ENCODE peak calls at places on chromosome 19, in six cellular contexts. One of them, this sample, is unnamed.
A peak's percentile ranks its signal among the peaks of the same experiment; 100 is the strongest.

GRCh38 chr19:51514866-51515481 is 13.4 kb upstream of the SIGLEC12 start:
- DNase-seq in stomach: no peak
- DNase-seq in GM12878: peak; percentile 31
- DNase-seq in GM23338: peak; percentile 82
- DNase-seq in breast epithelium: no peak
- DNase-seq in upper lobe of left lung: no peak
- DNase-seq in this sample: peak; percentile 70

GRCh38 chr19:52603558-52604207 is 33.6 kb downstream of the ZNF701 start:
- DNase-seq in breast epithelium: no peak
- DNase-seq in GM12878: no peak
- DNase-seq in stomach: no peak
- DNase-seq in upper lobe of left lung: no peak
- DNase-seq in GM23338: no peak
- DNase-seq in this sample: no peak

GRCh38 chr19:4352701-4353121 is 9.3 kb downstream of the MPND start:
- DNase-seq in stomach: no peak
- DNase-seq in breast epithelium: no peak
- DNase-seq in GM23338: peak; percentile 87
- DNase-seq in GM12878: no peak
- DNase-seq in upper lobe of left lung: no peak
- DNase-seq in this sample: no peak

GRCh38 chr19:29617336-29618266 is 11.5 kb downstream of the POP4 start:
- DNase-seq in GM12878: no peak
- DNase-seq in GM23338: no peak
- DNase-seq in stomach: no peak
- DNase-seq in upper lobe of left lung: no peak
- DNase-seq in breast epithelium: no peak
- DNase-seq in this sample: no peak

GRCh38 chr19:4472174-4472974 is at the start of gene HDGFL2:
- DNase-seq in GM23338: no peak
- DNase-seq in GM12878: no peak
- DNase-seq in stomach: no peak
- DNase-seq in breast epithelium: no peak
- DNase-seq in upper lobe of left lung: no peak
- DNase-seq in this sample: no peak

GRCh38 chr19:55206664-55207500 is 2.4 kb downstream of the PTPRH start:
- DNase-seq in GM12878: no peak
- DNase-seq in upper lobe of left lung: peak; percentile 67
- DNase-seq in breast epithelium: peak; percentile 38
- DNase-seq in stomach: peak; percentile 88
- DNase-seq in GM23338: peak; percentile 83
- DNase-seq in this sample: peak; percentile 93

GRCh38 chr19:34136127-34136526 is 36.2 kb upstream of the LSM14A start:
- DNase-seq in stomach: no peak
- DNase-seq in GM23338: no peak
- DNase-seq in upper lobe of left lung: no peak
- DNase-seq in breast epithelium: no peak
- DNase-seq in GM12878: no peak
- DNase-seq in this sample: no peak

GRCh38 chr19:58581227-58582141 is 8.3 kb upstream of the MZF1 start:
- DNase-seq in GM12878: no peak
- DNase-seq in GM23338: peak; percentile 96
- DNase-seq in breast epithelium: no peak
- DNase-seq in stomach: peak; percentile 89
- DNase-seq in upper lobe of left lung: peak; percentile 92
- DNase-seq in this sample: peak; percentile 96

GRCh38 chr19:28166025-28166424 is 1046.9 kb downstream of the UQCRFS1 start:
- DNase-seq in GM12878: no peak
- DNase-seq in stomach: no peak
- DNase-seq in upper lobe of left lung: no peak
- DNase-seq in GM23338: no peak
- DNase-seq in breast epithelium: no peak
- DNase-seq in this sample: peak; percentile 90

GRCh38 chr19:29612801-29613595 is 6.9 kb downstream of the POP4 start:
- DNase-seq in GM12878: no peak
- DNase-seq in upper lobe of left lung: no peak
- DNase-seq in breast epithelium: no peak
- DNase-seq in GM23338: no peak
- DNase-seq in stomach: no peak
- DNase-seq in this sample: no peak

GRCh38 chr19:11096210-11096841 is 7.1 kb downstream of the LDLR start:
- DNase-seq in GM23338: no peak
- DNase-seq in upper lobe of left lung: peak; percentile 44
- DNase-seq in breast epithelium: no peak
- DNase-seq in GM12878: peak; percentile 48
- DNase-seq in stomach: no peak
- DNase-seq in this sample: no peak

GRCh38 chr19:33821871-33822270 is 25.2 kb downstream of the KCTD15 start:
- DNase-seq in stomach: no peak
- DNase-seq in upper lobe of left lung: no peak
- DNase-seq in breast epithelium: no peak
- DNase-seq in GM12878: no peak
- DNase-seq in GM23338: no peak
- DNase-seq in this sample: no peak

GRCh38 chr19:37817180-37817911 is 38.0 kb upstream of the ZNF573 start:
- DNase-seq in GM12878: no peak
- DNase-seq in stomach: peak; percentile 33
- DNase-seq in breast epithelium: peak; percentile 53
- DNase-seq in upper lobe of left lung: peak; percentile 59
- DNase-seq in GM23338: peak; percentile 95
- DNase-seq in this sample: peak; percentile 91

GRCh38 chr19:58570770-58571574 is 2.2 kb downstream of the MZF1 start:
- DNase-seq in breast epithelium: no peak
- DNase-seq in GM12878: no peak
- DNase-seq in upper lobe of left lung: peak; percentile 19
- DNase-seq in stomach: no peak
- DNase-seq in GM23338: no peak
- DNase-seq in this sample: no peak

GRCh38 chr19:32977269-32977668 is 5.2 kb downstream of the FAAP24 start:
- DNase-seq in upper lobe of left lung: peak; percentile 28
- DNase-seq in GM12878: no peak
- DNase-seq in GM23338: no peak
- DNase-seq in breast epithelium: peak; percentile 60
- DNase-seq in stomach: peak; percentile 29
- DNase-seq in this sample: no peak

GRCh38 chr19:10644351-10645007 is 9.7 kb upstream of the ILF3 start:
- DNase-seq in upper lobe of left lung: peak; percentile 89
- DNase-seq in GM12878: no peak
- DNase-seq in stomach: peak; percentile 87
- DNase-seq in GM23338: peak; percentile 94
- DNase-seq in breast epithelium: peak; percentile 82
- DNase-seq in this sample: no peak

GRCh38 chr19:23415034-23415433 is 19.8 kb upstream of the ZNF91 start:
- DNase-seq in GM23338: peak; percentile 44
- DNase-seq in stomach: no peak
- DNase-seq in GM12878: no peak
- DNase-seq in breast epithelium: no peak
- DNase-seq in upper lobe of left lung: no peak
- DNase-seq in this sample: no peak

GRCh38 chr19:39436350-39436716 is 584 bp upstream of the RPS16 start:
- DNase-seq in GM12878: no peak
- DNase-seq in GM23338: peak; percentile 29
- DNase-seq in breast epithelium: no peak
- DNase-seq in upper lobe of left lung: no peak
- DNase-seq in stomach: no peak
- DNase-seq in this sample: no peak

GRCh38 chr19:55441692-55442321 is 1.3 kb downstream of the SHISA7 start:
- DNase-seq in GM12878: no peak
- DNase-seq in breast epithelium: no peak
- DNase-seq in stomach: no peak
- DNase-seq in upper lobe of left lung: no peak
- DNase-seq in GM23338: peak; percentile 87
- DNase-seq in this sample: no peak

GRCh38 chr19:22601906-22602630 is 32.1 kb upstream of the ZNF492 start:
- DNase-seq in upper lobe of left lung: no peak
- DNase-seq in breast epithelium: no peak
- DNase-seq in stomach: no peak
- DNase-seq in GM23338: no peak
- DNase-seq in GM12878: no peak
- DNase-seq in this sample: peak; percentile 74

GRCh38 chr19:56333506-56333905 is 18.9 kb upstream of the ZSCAN5A start:
- DNase-seq in upper lobe of left lung: peak; percentile 26
- DNase-seq in GM23338: peak; percentile 71
- DNase-seq in GM12878: no peak
- DNase-seq in breast epithelium: no peak
- DNase-seq in stomach: peak; percentile 51
- DNase-seq in this sample: no peak

GRCh38 chr19:4742717-4743646 is 19.3 kb upstream of the DPP9 start:
- DNase-seq in stomach: no peak
- DNase-seq in GM23338: peak; percentile 65
- DNase-seq in breast epithelium: no peak
- DNase-seq in GM12878: no peak
- DNase-seq in upper lobe of left lung: no peak
- DNase-seq in this sample: no peak

GRCh38 chr19:36528921-36529518 is 949 bp upstream of the ZNF260 start:
- DNase-seq in GM23338: peak; percentile 58
- DNase-seq in GM12878: peak; percentile 19
- DNase-seq in stomach: no peak
- DNase-seq in upper lobe of left lung: no peak
- DNase-seq in breast epithelium: no peak
- DNase-seq in this sample: no peak

GRCh38 chr19:33329727-33330126 is 27.4 kb upstream of the CEBPA start:
- DNase-seq in breast epithelium: no peak
- DNase-seq in stomach: no peak
- DNase-seq in GM12878: no peak
- DNase-seq in upper lobe of left lung: no peak
- DNase-seq in GM23338: no peak
- DNase-seq in this sample: no peak

GRCh38 chr19:39377373-39378362 is 13.2 kb downstream of the PAF1 start:
- DNase-seq in GM23338: no peak
- DNase-seq in GM12878: no peak
- DNase-seq in stomach: no peak
- DNase-seq in upper lobe of left lung: no peak
- DNase-seq in breast epithelium: no peak
- DNase-seq in this sample: no peak

GRCh38 chr19:35753634-35754364 is 3.0 kb downstream of the HSPB6 start:
- DNase-seq in breast epithelium: no peak
- DNase-seq in stomach: no peak
- DNase-seq in GM23338: no peak
- DNase-seq in upper lobe of left lung: no peak
- DNase-seq in GM12878: no peak
- DNase-seq in this sample: no peak

GRCh38 chr19:44212865-44213346 is 574 bp downstream of the ZNF227 start:
- DNase-seq in GM12878: no peak
- DNase-seq in breast epithelium: no peak
- DNase-seq in GM23338: peak; percentile 53
- DNase-seq in upper lobe of left lung: no peak
- DNase-seq in stomach: no peak
- DNase-seq in this sample: no peak

GRCh38 chr19:42942187-42942789 is 5.3 kb upstream of the PSG7 start:
- DNase-seq in GM12878: no peak
- DNase-seq in GM23338: peak; percentile 74
- DNase-seq in breast epithelium: no peak
- DNase-seq in stomach: no peak
- DNase-seq in upper lobe of left lung: no peak
- DNase-seq in this sample: no peak

GRCh38 chr19:49475191-49475932 is 1.3 kb downstream of the FLT3LG start:
- DNase-seq in upper lobe of left lung: no peak
- DNase-seq in stomach: no peak
- DNase-seq in breast epithelium: no peak
- DNase-seq in GM23338: no peak
- DNase-seq in GM12878: no peak
- DNase-seq in this sample: no peak
- H3K4me3 ChIP-seq in upper lobe of left lung: no peak overlapping the region
- H3K4me3 ChIP-seq in stomach: peak overlapping the region; percentile 89
- H3K4me3 ChIP-seq in breast epithelium: peak overlapping the region; percentile 84
- H3K4me3 ChIP-seq in GM23338: no peak overlapping the region
- H3K4me3 ChIP-seq in GM12878: no peak overlapping the region
- H3K4me3 ChIP-seq in this sample: peak overlapping the region; percentile 62

DNA sequence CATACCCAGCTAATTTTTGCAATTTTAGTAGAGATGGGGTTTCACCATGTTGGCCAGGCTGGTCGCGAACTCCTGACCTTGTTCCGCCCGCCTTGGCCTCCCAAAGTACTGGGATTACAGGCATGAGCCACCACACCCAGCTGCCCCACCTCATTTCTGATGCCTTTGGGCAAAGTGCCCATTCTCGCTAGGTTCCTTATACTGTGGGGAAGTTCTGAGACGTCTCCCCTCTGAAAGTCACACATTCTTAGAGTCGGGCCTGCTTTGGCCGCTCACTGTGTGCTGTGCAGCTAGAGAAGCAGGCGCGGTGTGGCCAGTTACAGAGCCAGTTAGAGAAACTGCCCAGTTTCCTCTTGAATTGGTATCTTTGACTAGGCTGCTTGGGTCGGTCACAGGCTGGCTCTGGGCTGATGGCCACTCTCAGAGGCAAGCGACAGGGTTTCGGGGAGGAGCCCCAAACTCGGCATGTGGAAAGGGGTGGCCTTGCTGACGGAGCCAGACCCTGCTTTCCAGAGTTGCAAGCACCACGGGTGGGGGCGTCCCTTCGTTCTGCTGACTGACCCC is 18.0 kb downstream of the PRAM1 start:
- DNase-seq in GM12878: no peak
- DNase-seq in upper lobe of left lung: peak; percentile 82
- DNase-seq in GM23338: no peak
- DNase-seq in breast epithelium: peak; percentile 32
- DNase-seq in stomach: peak; percentile 48
- DNase-seq in this sample: no peak
- TF ChIP-seq POLR2AphosphoS5 in GM12878: no peak
- TF ChIP-seq POLR2AphosphoS5 in upper lobe of left lung: peak; percentile 7
- TF ChIP-seq POLR2AphosphoS5 in GM23338: no peak
- TF ChIP-seq POLR2AphosphoS5 in breast epithelium: no peak
- TF ChIP-seq POLR2AphosphoS5 in stomach: no peak
- TF ChIP-seq POLR2AphosphoS5 in this sample: no peak

GRCh38 chr19:6209233-6209632 is 70.5 kb downstream of the MLLT1 start:
- DNase-seq in breast epithelium: no peak
- DNase-seq in GM23338: no peak
- DNase-seq in stomach: no peak
- DNase-seq in upper lobe of left lung: no peak
- DNase-seq in GM12878: no peak
- DNase-seq in this sample: no peak
- H3K27ac ChIP-seq in breast epithelium: no peak overlapping the region
- H3K27ac ChIP-seq in GM23338: no peak overlapping the region
- H3K27ac ChIP-seq in stomach: no peak overlapping the region
- H3K27ac ChIP-seq in upper lobe of left lung: no peak overlapping the region
- H3K27ac ChIP-seq in GM12878: no peak overlapping the region
- H3K27ac ChIP-seq in this sample: no peak overlapping the region

GRCh38 chr19:18173572-18174294 is at the start of gene IFI30:
- DNase-seq in upper lobe of left lung: peak; percentile 94
- DNase-seq in GM12878: peak; percentile 79
- DNase-seq in stomach: peak; percentile 96
- DNase-seq in breast epithelium: peak; percentile 75
- DNase-seq in GM23338: peak; percentile 84
- DNase-seq in this sample: no peak

GRCh38 chr19:18171605-18172327 is 1.8 kb upstream of the IFI30 start:
- DNase-seq in stomach: no peak
- DNase-seq in GM23338: no peak
- DNase-seq in GM12878: no peak
- DNase-seq in breast epithelium: no peak
- DNase-seq in upper lobe of left lung: no peak
- DNase-seq in this sample: no peak

GRCh38 chr19:18173054-18173571 is 500 bp upstream of the IFI30 start:
- DNase-seq in GM23338: no peak
- DNase-seq in stomach: no peak
- DNase-seq in breast epithelium: peak; percentile 41
- DNase-seq in upper lobe of left lung: peak; percentile 86
- DNase-seq in GM12878: no peak
- DNase-seq in this sample: no peak

GRCh38 chr19:18170714-18171255 is 2.8 kb upstream of the IFI30 start:
- DNase-seq in GM23338: no peak
- DNase-seq in upper lobe of left lung: peak; percentile 68
- DNase-seq in breast epithelium: no peak
- DNase-seq in GM12878: peak; percentile 90
- DNase-seq in stomach: no peak
- DNase-seq in this sample: no peak

GRCh38 chr19:18172331-18173053 is 1.1 kb upstream of the IFI30 start:
- DNase-seq in GM12878: no peak
- DNase-seq in GM23338: no peak
- DNase-seq in upper lobe of left lung: no peak
- DNase-seq in stomach: no peak
- DNase-seq in breast epithelium: no peak
- DNase-seq in this sample: no peak
- H3K4me3 ChIP-seq in GM12878: no peak overlapping the region
- H3K4me3 ChIP-seq in GM23338: no peak overlapping the region
- H3K4me3 ChIP-seq in upper lobe of left lung: no peak overlapping the region
- H3K4me3 ChIP-seq in stomach: no peak overlapping the region
- H3K4me3 ChIP-seq in breast epithelium: no peak overlapping the region
- H3K4me3 ChIP-seq in this sample: no peak overlapping the region